ENCODE peak calls at places on chromosomes 11 and 22, in four cellular contexts. B is H1, L is K562, U is HepG2. Y is an unnamed sample. For H3K79me2, the result is how much of the 10 kb centered on the place peaks cover.

GRCh38 chr11:8375932-8376331 is 112.3 kb upstream of the LMO1 start:
- DNase-seq in U (no peak), B (no peak), L (no peak), Y (no peak)

GRCh38 chr11:133541331-133542095 is 9.2 kb upstream of the OPCML start:
- DNase-seq in B (peak), L (no peak), U (no peak), Y (no peak)

GRCh38 chr11:15148181-15148580 is 33.5 kb downstream of the INSC start:
- DNase-seq in L (no peak), U (no peak), B (no peak), Y (no peak)

GRCh38 chr11:102256251-102256650 is 61.0 kb upstream of the BIRC3 start:
- DNase-seq in B (no peak), U (no peak), L (no peak), Y (no peak)

GRCh38 chr11:63609536-63609935 is 4.7 kb downstream of the PLAAT3 start:
- DNase-seq in U (no peak), B (no peak), L (no peak), Y (no peak)

GRCh38 chr11:33895752-33896137 is 3.9 kb upstream of the LMO2 start:
- DNase-seq in U (no peak), B (no peak), L (no peak), Y (no peak)

GRCh38 chr11:3128356-3129180 is 36.5 kb downstream of the OSBPL5 start:
- DNase-seq in B (no peak), U (no peak), L (no peak), Y (no peak)

GRCh38 chr11:44939673-44940072 is 11.0 kb downstream of the TP53I11 start:
- DNase-seq in L (peak), B (no peak), U (peak), Y (peak)

GRCh38 chr11:1351278-1351937 is 38.3 kb upstream of the BRSK2 start:
- DNase-seq in B (no peak), U (peak), L (peak), Y (no peak)

GRCh38 chr11:63766501-63767270 is 1.9 kb downstream of the ZFTA start:
- DNase-seq in L (peak), U (peak), B (no peak), Y (no peak)

GRCh38 chr11:120660024-120660565 is 148.5 kb downstream of the GRIK4 start:
- DNase-seq in U (peak), L (peak), B (no peak), Y (peak)

GRCh38 chr11:10451399-10452116 is 3.5 kb upstream of the AMPD3 start:
- DNase-seq in U (no peak), B (no peak), L (no peak), Y (no peak)

GRCh38 chr11:75347781-75348613 is 3.5 kb downstream of the ARRB1 start:
- DNase-seq in U (peak), B (no peak), L (no peak), Y (peak)

GRCh38 chr11:111798279-111798678 is 32.1 kb upstream of the PPP2R1B start:
- DNase-seq in L (no peak), U (no peak), B (no peak), Y (no peak)

GRCh38 chr22:47233316-47234243 is 471.1 kb downstream of the TBC1D22A start:
- DNase-seq in L (no peak), U (no peak), B (no peak), Y (no peak)

GRCh38 chr11:114285599-114285998 is 10.6 kb upstream of the NNMT start:
- DNase-seq in L (no peak), B (no peak), U (no peak), Y (no peak)

GRCh38 chr22:37328017-37328416 is 45.7 kb downstream of the CYTH4 start:
- DNase-seq in B (no peak), L (no peak), U (no peak), Y (peak)

GRCh38 chr11:11620966-11621880 is 582 bp downstream of the GALNT18 start:
- DNase-seq in L (peak), U (no peak), B (no peak), Y (peak)

GRCh38 chr22:24417200-24417599 is 10.2 kb upstream of the ADORA2A start:
- DNase-seq in L (no peak), B (no peak), U (no peak), Y (no peak)

GRCh38 chr11:130052556-130052955 is 17.1 kb upstream of the APLP2 start:
- DNase-seq in B (no peak), L (no peak), U (no peak), Y (no peak)

GRCh38 chr11:43382614-43383013 is 23.9 kb downstream of the TTC17 start:
- DNase-seq in L (no peak), U (no peak), B (no peak), Y (no peak)

GRCh38 chr11:85759915-85760314 is 51.0 kb downstream of the SYTL2 start:
- DNase-seq in B (no peak), L (no peak), U (no peak), Y (no peak)

GRCh38 chr11:128530119-128531091 is 57.0 kb downstream of the ETS1 start:
- DNase-seq in U (no peak), B (no peak), L (no peak), Y (no peak)

GRCh38 chr11:80773919-80774318 is 1333.1 kb upstream of the TENM4 start:
- DNase-seq in L (no peak), B (no peak), U (no peak), Y (no peak)

GRCh38 chr11:1072116-1072820 is 2.4 kb upstream of the MUC2 start:
- DNase-seq in B (no peak), L (peak), U (no peak), Y (peak)

GRCh38 chr11:119205080-119205479 is 1.1 kb upstream of the CBL start:
- DNase-seq in U (no peak), B (no peak), L (no peak), Y (no peak)

GRCh38 chr11:108115495-108116140 is 5.7 kb upstream of the ACAT1 start:
- DNase-seq in B (no peak), U (no peak), L (no peak), Y (peak)

GRCh38 chr11:3165152-3165705 is at the start of gene OSBPL5:
- DNase-seq in L (peak), B (no peak), U (no peak), Y (peak)

GRCh38 chr11:94186342-94187203 is 57.9 kb downstream of the PANX1 start:
- DNase-seq in U (no peak), L (no peak), B (no peak), Y (no peak)

GRCh38 chr22:47046411-47047065 is 284.1 kb downstream of the TBC1D22A start:
- DNase-seq in B (no peak), L (no peak), U (no peak), Y (no peak)

GRCh38 chr11:117449111-117449693 is 121.5 kb downstream of the CEP164 start:
- DNase-seq in L (no peak), B (no peak), U (no peak), Y (no peak)

GRCh38 chr11:92415246-92415645 is 190.6 kb downstream of the FAT3 start:
- DNase-seq in U (no peak), L (no peak), B (no peak), Y (no peak)

GRCh38 chr11:72350752-72351151 is 83.6 kb downstream of the CLPB start:
- DNase-seq in B (no peak), U (no peak), L (no peak), Y (no peak)

GRCh38 chr11:60767388-60767811 is 10.7 kb downstream of the MS4A15 start:
- DNase-seq in L (peak), U (no peak), B (peak), Y (peak)

GRCh38 chr11:88482871-88483301 is 145.3 kb upstream of the CTSC start:
- DNase-seq in B (no peak), U (no peak), L (no peak), Y (no peak)

GRCh38 chr11:122791411-122791810 is 46.9 kb upstream of the CRTAM start:
- DNase-seq in U (no peak), B (no peak), L (no peak), Y (no peak)

GRCh38 chr11:128297111-128297651 is 290.2 kb downstream of the ETS1 start:
- DNase-seq in U (no peak), B (no peak), L (no peak), Y (no peak)

GRCh38 chr11:46446343-46446751 is 54.8 kb upstream of the CHRM4 start:
- DNase-seq in B (no peak), L (no peak), U (no peak), Y (peak)

DNA sequence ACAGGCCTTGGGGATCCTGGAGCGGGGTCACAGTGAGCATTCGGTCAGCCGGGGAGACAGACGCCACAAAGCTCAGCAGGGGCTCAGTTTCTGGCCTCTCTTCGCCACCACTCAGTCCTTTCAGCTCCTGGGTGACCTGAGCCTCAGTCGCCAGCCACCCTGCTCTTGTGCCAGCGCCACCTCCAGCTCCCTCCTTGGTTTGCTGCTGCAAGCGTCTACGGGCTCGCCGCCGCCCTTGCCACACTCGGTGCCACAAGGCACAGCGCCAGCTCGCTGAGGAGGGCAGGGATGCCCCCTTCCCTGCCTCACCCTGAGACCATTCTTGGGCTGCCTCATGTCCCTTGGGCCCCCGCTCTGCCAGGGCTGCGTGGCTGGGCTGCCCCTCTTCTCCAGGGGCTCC is 1.5 kb upstream of the EEF1G start:
- DNase-seq in B (no peak), U (no peak), L (no peak), Y (no peak)
- H3K79me2 ChIP-seq in B (under half), U (half or more), L (half or more), Y (half or more)

DNA sequence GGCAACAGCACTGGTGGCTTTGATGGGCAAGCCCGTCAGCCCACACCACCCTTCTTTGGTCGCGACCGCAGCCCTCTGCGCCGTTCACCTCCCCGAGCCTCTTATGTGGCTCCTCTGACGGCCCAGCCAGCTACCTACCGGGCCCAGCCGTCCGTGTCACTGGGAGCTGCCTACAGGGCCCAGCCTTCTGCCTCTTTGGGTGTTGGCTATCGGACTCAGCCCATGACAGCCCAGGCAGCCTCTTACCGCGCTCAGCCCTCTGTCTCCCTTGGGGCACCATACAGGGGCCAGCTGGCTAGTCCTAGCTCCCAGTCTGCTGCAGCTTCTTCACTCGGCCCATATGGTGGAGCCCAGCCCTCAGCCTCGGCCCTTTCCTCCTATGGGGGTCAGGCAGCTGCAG is 8.0 kb downstream of the RBM14 start:
- DNase-seq in B (no peak), L (no peak), U (no peak), Y (no peak)
- TF ChIP-seq JUN in B (no peak), L (no peak), U (no peak), Y (no peak)

GRCh38 chr22:31173386-31174145 is 13.6 kb downstream of the RNF185 start:
- DNase-seq in B (no peak), L (no peak), U (no peak), Y (peak)
- H3K79me2 ChIP-seq in B (under half), L (under half), U (under half), Y (half or more)

GRCh38 chr11:66172146-66172545 is 96.3 kb upstream of the RAB1B start:
- DNase-seq in B (no peak), L (no peak), U (no peak), Y (no peak)
- TF ChIP-seq JUN in B (no peak), L (no peak), U (no peak), Y (no peak)

Y was measured in endothelial cell of umbilical vein.